ENCODE peak calls at places on chromosomes 4 and X, in seven cellular contexts. S is sigmoid colon, C is breast epithelium, T is GM12878, O is transverse colon, J is SK-N-MC, V is suprapubic skin. L is an unnamed sample.

GRCh38 chrX:68083510-68083909 is 349.8 kb downstream of the OPHN1 start:
- DNase-seq in T (no peak), J (no peak), O (no peak), V (no peak), C (no peak), S (no peak), L (no peak)

GRCh38 chr4:150525321-150525868 is 56.6 kb upstream of the MAB21L2 start:
- DNase-seq in T (no peak), V (no peak), S (no peak), O (no peak), C (no peak), J (no peak), L (no peak)

GRCh38 chrX:10579753-10580060 is 40.7 kb downstream of the MID1 start:
- DNase-seq in T (no peak), C (no peak), J (no peak), S (no peak), V (no peak), O (no peak), L (no peak)

GRCh38 chrX:153333271-153333670 is 682 bp upstream of the ZNF275 start:
- DNase-seq in C (no peak), O (no peak), T (no peak), S (no peak), J (no peak), V (no peak), L (no peak)

GRCh38 chr4:102734591-102735385 is 26.0 kb downstream of the MANBA start:
- DNase-seq in T (peak), V (no peak), O (no peak), C (no peak), J (no peak), S (no peak), L (peak)

GRCh38 chr4:128653514-128654420 is 155.7 kb upstream of the JADE1 start:
- DNase-seq in T (no peak), C (no peak), O (peak), J (no peak), S (peak), V (no peak), L (no peak)

GRCh38 chr4:31482691-31483090 is 762.5 kb downstream of the PCDH7 start:
- DNase-seq in C (no peak), J (no peak), T (no peak), V (no peak), S (no peak), O (no peak), L (no peak)

GRCh38 chr4:89048906-89049601 is 7.9 kb downstream of the FAM13A start:
- DNase-seq in O (no peak), V (no peak), T (no peak), J (no peak), S (no peak), C (no peak), L (no peak)

GRCh38 chrX:136310411-136310810 is 9.6 kb downstream of the ADGRG4 start:
- DNase-seq in O (no peak), T (no peak), C (no peak), S (no peak), V (no peak), J (no peak), L (no peak)

GRCh38 chrX:123340691-123341090 is 156.6 kb downstream of the GRIA3 start:
- DNase-seq in T (no peak), O (no peak), C (no peak), J (no peak), V (no peak), S (no peak), L (no peak)

GRCh38 chr4:4986856-4987255 is 32.4 kb downstream of the CYTL1 start:
- DNase-seq in J (no peak), C (no peak), S (no peak), V (no peak), O (no peak), T (no peak), L (no peak)

GRCh38 chr4:16289872-16290554 is 63.7 kb upstream of the TAPT1 start:
- DNase-seq in T (no peak), C (no peak), J (peak), O (no peak), S (no peak), V (no peak), L (peak)

GRCh38 chrX:129695937-129696336 is 41.2 kb upstream of the APLN start:
- DNase-seq in S (no peak), J (no peak), O (no peak), V (no peak), T (no peak), C (no peak), L (no peak)

GRCh38 chrX:100512471-100512870 is 72.3 kb upstream of the TNMD start:
- DNase-seq in S (no peak), V (no peak), T (no peak), O (no peak), J (no peak), C (no peak), L (peak)

GRCh38 chr4:114077610-114078009 is 98.2 kb upstream of the ARSJ start:
- DNase-seq in C (no peak), S (no peak), V (no peak), O (no peak), T (no peak), J (no peak), L (no peak)

GRCh38 chr4:124019749-124020549 is 623.4 kb downstream of the SPRY1 start:
- DNase-seq in T (no peak), O (no peak), J (no peak), V (no peak), C (no peak), S (no peak), L (no peak)

GRCh38 chrX:15202458-15203177 is 67.3 kb downstream of the ASB9 start:
- DNase-seq in S (no peak), O (no peak), V (no peak), J (no peak), T (peak), C (no peak), L (no peak)

GRCh38 chr4:25890653-25891485 is 23.2 kb upstream of the SMIM20 start:
- DNase-seq in S (no peak), J (no peak), O (no peak), C (no peak), T (no peak), V (no peak), L (no peak)

GRCh38 chr4:118801895-118802575 is 33.9 kb downstream of the SEC24D start:
- DNase-seq in V (no peak), T (no peak), C (no peak), S (no peak), O (no peak), J (no peak), L (no peak)

GRCh38 chrX:154298312-154298711 is 2.7 kb downstream of the TKTL1 start:
- DNase-seq in O (no peak), J (no peak), C (no peak), T (no peak), V (no peak), S (no peak), L (no peak)

GRCh38 chr4:47198791-47199190 is 167.4 kb downstream of the GABRB1 start:
- DNase-seq in S (no peak), J (no peak), T (no peak), V (no peak), O (no peak), C (no peak), L (no peak)

GRCh38 chr4:22645481-22646182 is 47.1 kb upstream of the GBA3 start:
- DNase-seq in C (no peak), S (no peak), O (no peak), T (no peak), V (no peak), J (no peak), L (no peak)

GRCh38 chr4:1041147-1041935 is 29.9 kb downstream of the FGFRL1 start:
- DNase-seq in V (no peak), T (no peak), J (no peak), S (no peak), O (no peak), C (no peak), L (no peak)

GRCh38 chrX:39693298-39693697 is 404.5 kb downstream of the BCOR start:
- DNase-seq in V (no peak), O (no peak), C (no peak), J (no peak), S (no peak), T (no peak), L (no peak)

GRCh38 chr4:13367691-13368090 is 116.4 kb downstream of the RAB28 start:
- DNase-seq in O (no peak), C (no peak), S (no peak), V (no peak), T (no peak), J (no peak), L (no peak)

GRCh38 chrX:7132335-7133035 is 15.0 kb upstream of the STS start:
- DNase-seq in S (no peak), T (no peak), J (no peak), V (no peak), C (peak), O (peak), L (no peak)

DNA sequence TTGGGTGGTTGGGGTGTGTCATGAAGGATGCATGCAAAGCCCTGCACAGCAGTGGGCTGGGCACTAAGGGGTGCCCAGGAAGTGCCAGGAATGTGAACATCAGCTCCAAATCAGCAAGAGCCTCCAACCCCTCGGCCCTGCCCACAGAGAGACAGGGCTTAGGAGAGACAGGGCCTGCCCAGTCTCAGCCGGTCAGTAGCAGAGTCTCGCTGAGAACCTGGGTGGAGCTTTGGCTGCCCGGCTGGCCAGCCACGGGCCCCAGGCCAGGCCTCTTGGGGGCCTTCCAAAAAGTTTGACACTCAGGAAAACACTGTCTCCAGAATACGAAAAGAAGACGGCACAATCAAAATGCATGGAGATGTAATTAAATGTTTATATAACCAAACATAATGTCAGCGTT is 4.3 kb upstream of the MXD4 start:
- DNase-seq in O (no peak), V (no peak), T (no peak), J (no peak), S (peak), C (no peak), L (no peak)
- TF ChIP-seq POLR2AphosphoS5 in O (no peak), V (no peak), T (no peak), J (no peak), S (peak), C (no peak), L (no peak)

GRCh38 chr4:110193822-110194761 is 4.3 kb downstream of the ELOVL6 start:
- DNase-seq in O (peak), C (peak), V (peak), J (peak), T (peak), S (peak), L (peak)

GRCh38 chr4:110196871-110197420 is 1.5 kb downstream of the ELOVL6 start:
- DNase-seq in J (no peak), S (peak), T (no peak), O (peak), C (peak), V (peak), L (peak)

GRCh38 chr4:110197421-110198398 is 705 bp downstream of the ELOVL6 start:
- DNase-seq in J (no peak), V (peak), T (no peak), C (no peak), S (peak), O (peak), L (peak)

GRCh38 chr4:110195561-110196205 is 2.7 kb downstream of the ELOVL6 start:
- DNase-seq in C (no peak), S (no peak), O (no peak), V (no peak), J (no peak), T (no peak), L (no peak)

GRCh38 chr4:110196206-110196870 is 2.1 kb downstream of the ELOVL6 start:
- DNase-seq in C (no peak), V (peak), O (peak), J (no peak), S (peak), T (no peak), L (peak)
- TF ChIP-seq POLR2AphosphoS5 in C (no peak), V (no peak), O (peak), J (peak), S (peak), T (peak), L (no peak)

GRCh38 chr4:153260152-153260551 is 55.9 kb downstream of the TRIM2 start:
- DNase-seq in O (no peak), S (no peak), J (no peak), T (no peak), C (no peak), V (no peak), L (no peak)
- TF ChIP-seq POLR2AphosphoS5 in O (no peak), S (no peak), J (no peak), T (no peak), C (no peak), V (no peak), L (no peak)

GRCh38 chr4:6728320-6729029 is 12.5 kb downstream of the BLOC1S4 start:
- DNase-seq in T (no peak), O (no peak), C (no peak), J (no peak), S (no peak), V (no peak), L (no peak)
- TF ChIP-seq POLR2AphosphoS5 in T (no peak), O (no peak), C (no peak), J (no peak), S (no peak), V (no peak), L (no peak)

GRCh38 chr4:146846882-146847281 is 98.8 kb downstream of the TTC29 start:
- DNase-seq in O (no peak), V (no peak), S (no peak), C (no peak), T (no peak), J (no peak), L (no peak)
- TF ChIP-seq POLR2AphosphoS5 in O (no peak), V (no peak), S (no peak), C (no peak), T (no peak), J (no peak), L (no peak)

GRCh38 chr4:151967074-151967473 is 206.3 kb upstream of the GATB start:
- DNase-seq in S (no peak), T (no peak), J (no peak), C (no peak), V (no peak), O (no peak), L (no peak)
- TF ChIP-seq POLR2AphosphoS5 in S (no peak), T (no peak), J (no peak), C (no peak), V (no peak), O (no peak), L (no peak)

GRCh38 chr4:177077572-177077971 is 232.1 kb upstream of the NEIL3 start:
- DNase-seq in T (no peak), O (no peak), V (no peak), S (no peak), J (no peak), C (no peak), L (no peak)

GRCh38 chr4:177079327-177079726 is 230.3 kb upstream of the NEIL3 start:
- DNase-seq in O (no peak), C (no peak), J (no peak), T (no peak), S (no peak), V (no peak), L (no peak)

GRCh38 chr4:177077095-177077494 is 232.6 kb upstream of the NEIL3 start:
- DNase-seq in T (no peak), C (no peak), J (no peak), O (no peak), V (no peak), S (no peak), L (no peak)

DNA sequence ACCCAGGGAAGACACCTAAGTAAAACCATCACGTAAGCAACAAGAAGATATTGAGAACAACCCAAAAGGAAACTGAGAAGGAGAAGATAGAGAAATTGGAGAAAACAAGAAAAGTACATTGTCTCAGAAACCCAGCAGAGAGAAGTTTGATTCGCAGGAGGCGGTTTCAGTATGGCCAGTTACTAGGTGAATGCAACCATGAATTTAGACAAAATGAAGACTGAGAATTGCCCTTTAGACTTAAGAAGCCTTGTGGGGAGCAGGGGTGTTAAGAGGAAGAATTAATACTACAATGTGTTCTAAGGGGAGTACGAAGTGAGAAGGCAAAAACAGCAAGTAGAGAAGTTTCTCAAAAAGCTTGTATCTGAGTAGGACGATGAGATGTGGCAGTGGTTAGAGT is 229.3 kb upstream of the NEIL3 start:
- DNase-seq in C (no peak), T (no peak), V (no peak), O (no peak), S (no peak), J (no peak), L (no peak)
- TF ChIP-seq POLR2AphosphoS5 in C (no peak), T (no peak), V (no peak), O (no peak), S (no peak), J (no peak), L (no peak)

GRCh38 chrX:41336447-41336846 is 2.5 kb downstream of the DDX3X start:
- DNase-seq in T (no peak), S (no peak), J (no peak), V (no peak), C (no peak), O (no peak), L (no peak)

GRCh38 chrX:41335590-41336331 is 1.8 kb downstream of the DDX3X start:
- DNase-seq in J (no peak), V (no peak), O (no peak), T (no peak), C (no peak), S (no peak), L (no peak)

GRCh38 chrX:41333744-41333993 is 293 bp upstream of the DDX3X start:
- DNase-seq in O (no peak), J (peak), C (no peak), V (peak), S (peak), T (peak), L (no peak)

GRCh38 chrX:41333994-41334865 is at the start of gene DDX3X:
- DNase-seq in O (peak), J (peak), V (peak), S (peak), C (peak), T (peak), L (peak)

DNA sequence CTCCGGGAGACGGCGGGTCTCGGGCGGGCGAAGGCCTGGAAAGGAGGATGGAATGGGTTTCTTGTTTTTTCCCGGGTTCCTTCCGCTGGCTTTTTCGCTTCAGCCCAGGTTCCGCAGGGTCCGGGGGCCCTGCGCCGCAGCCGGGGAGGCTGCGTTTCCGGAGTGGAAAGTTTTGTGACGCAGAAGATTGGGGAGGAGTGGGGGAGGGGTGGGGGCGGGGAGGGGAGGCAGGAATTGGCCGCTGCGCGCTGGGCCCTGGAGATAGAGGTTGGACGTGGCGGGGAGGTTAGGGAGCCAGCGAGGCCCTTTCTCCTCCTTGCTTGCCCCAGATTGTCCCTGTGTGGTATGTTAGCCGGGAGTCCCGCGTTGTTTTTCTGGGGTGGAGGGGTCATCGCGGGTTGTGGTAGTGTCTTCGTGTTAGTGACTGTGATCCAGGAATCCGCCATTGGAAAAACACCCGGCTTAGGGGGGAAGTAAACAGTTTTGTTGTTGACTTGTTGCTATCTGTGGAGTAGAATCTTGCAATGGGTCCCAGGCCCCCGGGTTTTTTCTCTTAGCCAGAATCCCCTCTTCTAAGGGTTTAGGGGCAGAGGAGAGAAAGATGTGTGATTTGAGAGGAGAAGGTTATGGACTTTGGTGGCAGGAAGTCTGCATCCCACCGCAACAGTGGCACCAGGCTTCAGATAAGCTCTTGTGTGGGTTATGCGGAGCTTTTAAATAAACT is 1.1 kb downstream of the DDX3X start:
- DNase-seq in C (peak), S (peak), J (no peak), T (no peak), V (peak), O (peak), L (no peak)
- TF ChIP-seq POLR2AphosphoS5 in C (peak), S (peak), J (no peak), T (no peak), V (no peak), O (peak), L (no peak)

DNA sequence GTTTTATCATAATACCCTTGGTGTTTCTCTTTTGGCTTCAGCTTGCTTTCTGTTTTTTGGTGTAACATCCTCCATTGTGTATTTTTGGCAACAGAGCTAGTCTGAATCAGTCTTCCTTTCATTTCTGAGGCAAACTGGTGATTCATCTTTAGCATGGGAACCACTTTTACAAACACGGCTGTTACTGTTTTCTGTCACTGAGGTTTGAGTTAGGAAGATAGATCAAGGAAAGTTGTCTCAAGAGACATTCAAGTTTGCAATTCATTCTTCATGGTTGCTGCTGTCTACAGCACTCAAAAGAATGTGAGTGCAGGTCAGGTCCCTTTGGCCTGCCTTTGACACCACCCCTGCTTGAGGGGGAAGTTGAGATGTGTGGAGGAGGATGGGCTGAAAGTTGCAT is 36.3 kb downstream of the IL21 start:
- DNase-seq in O (no peak), T (no peak), V (no peak), J (no peak), S (no peak), C (no peak), L (no peak)
- TF ChIP-seq POLR2AphosphoS5 in O (no peak), T (no peak), V (no peak), J (no peak), S (peak), C (no peak), L (no peak)

DNA sequence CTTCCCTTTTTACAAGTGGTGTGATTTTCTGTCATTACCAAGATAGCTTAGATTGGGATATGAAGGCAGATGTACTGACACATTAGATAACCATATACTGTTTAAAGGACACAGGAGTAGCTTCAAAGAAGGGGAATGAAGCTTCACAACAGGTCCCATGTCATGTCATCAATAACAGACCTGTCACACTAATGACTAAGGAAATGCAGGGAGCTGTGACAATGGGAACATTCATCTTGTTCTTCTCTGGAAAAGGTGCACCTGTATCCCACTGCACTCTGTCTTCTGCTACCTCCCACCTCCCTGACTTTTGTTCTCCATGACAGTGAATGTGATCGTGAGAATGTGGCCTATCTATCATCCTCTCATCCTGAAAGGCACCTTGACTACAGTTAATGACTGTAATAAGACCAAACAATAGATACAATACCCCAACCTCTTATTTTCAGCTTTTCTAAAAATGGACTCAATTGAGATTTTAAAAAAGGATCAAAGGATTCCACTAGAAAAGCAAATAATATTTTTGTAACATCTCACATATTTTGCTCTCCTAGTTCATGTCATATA is 472.5 kb downstream of the STPG2 start:
- DNase-seq in O (no peak), J (no peak), S (no peak), V (no peak), T (no peak), C (no peak), L (no peak)
- TF ChIP-seq POLR2AphosphoS5 in O (no peak), J (no peak), S (no peak), V (no peak), T (no peak), C (no peak), L (no peak)

L was measured in GM12891.